ENCODE peak calls at places on chromosomes 4 and X, in seven cellular contexts. E is prostate gland, G is neural progenitor cell, Y is tibial nerve, H is spleen, F is body of pancreas, J is psoas muscle. N is an unnamed sample.

GRCh38 chr4:56424697-56425514 is 10.5 kb downstream of the PPAT start:
- DNase-seq in E (peak; percentile 32), G (no peak), Y (peak; percentile 74), H (no peak), F (peak; percentile 17), J (no peak), N (no peak)

GRCh38 chr4:139234258-139234657 is 45.8 kb downstream of the MGARP start:
- DNase-seq in E (no peak), G (no peak), Y (no peak), H (no peak), F (no peak), J (no peak), N (no peak)

GRCh38 chrX:14670819-14671218 is 141.5 kb downstream of the GLRA2 start:
- DNase-seq in E (no peak), G (no peak), Y (no peak), H (no peak), F (no peak), J (no peak), N (no peak)

GRCh38 chr4:26687728-26688127 is 103.8 kb downstream of the TBC1D19 start:
- DNase-seq in E (no peak), G (no peak), Y (no peak), H (no peak), F (no peak), J (no peak), N (no peak)

GRCh38 chr4:71732706-71733105 is 51.2 kb downstream of the GC start:
- DNase-seq in E (no peak), G (peak; percentile 58), Y (no peak), H (no peak), F (no peak), J (no peak), N (no peak)

GRCh38 chrX:131763674-131764073 is 219.8 kb downstream of the OR13H1 start:
- DNase-seq in E (no peak), G (no peak), Y (no peak), H (peak; percentile 79), F (peak; percentile 91), J (peak; percentile 79), N (peak; percentile 85)

GRCh38 chr4:183455431-183456145 is 11.2 kb downstream of the CDKN2AIP start:
- DNase-seq in E (no peak), G (no peak), Y (no peak), H (no peak), F (no peak), J (no peak), N (no peak)

GRCh38 chrX:105744291-105744690 is 78.0 kb upstream of the NRK start:
- DNase-seq in E (no peak), G (no peak), Y (no peak), H (no peak), F (no peak), J (no peak), N (no peak)

GRCh38 chr4:158013858-158014257 is 159.0 kb downstream of the GASK1B start:
- DNase-seq in E (no peak), G (no peak), Y (no peak), H (no peak), F (no peak), J (no peak), N (no peak)

GRCh38 chrX:56563231-56564116 is at the start of gene UBQLN2:
- DNase-seq in E (peak; percentile 79), G (peak; percentile 80), Y (peak; percentile 72), H (peak; percentile 93), F (peak; percentile 83), J (peak; percentile 90), N (peak; percentile 73)
- TF ChIP-seq CTCF in E (no peak), G (no peak), Y (no peak), H (no peak), F (peak; percentile 34), J (no peak), N (no peak)

DNA sequence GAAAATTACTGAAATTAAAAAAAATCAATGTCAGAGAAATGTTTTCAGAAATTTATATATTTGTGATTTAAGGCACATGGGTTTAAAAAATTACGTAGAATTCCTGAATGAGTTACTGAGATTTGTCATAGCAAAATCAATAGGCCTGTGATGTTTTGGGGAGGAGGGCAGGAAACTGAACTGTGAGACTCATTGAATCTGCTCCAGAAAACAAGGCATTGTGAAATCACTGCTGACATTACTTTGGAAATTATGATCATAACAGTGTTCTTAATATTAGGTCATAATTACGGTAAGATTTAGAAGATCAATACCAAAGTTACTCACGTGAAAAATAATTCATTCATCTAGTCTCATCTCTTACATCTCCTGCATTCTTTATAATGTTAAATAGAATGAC is 5.3 kb downstream of the FGF5 start:
- DNase-seq in E (no peak), G (no peak), Y (no peak), H (no peak), F (no peak), J (no peak), N (no peak)
- H3K4me1 ChIP-seq in E (no peaks in the 10 kb centered on the region), G (peaks cover 3% of the 10 kb centered on the region), Y (peaks cover 5% of the 10 kb centered on the region), H (no peaks in the 10 kb centered on the region), F (peaks cover 5% of the 10 kb centered on the region), J (peaks cover 2% of the 10 kb centered on the region), N (no peaks in the 10 kb centered on the region)

DNA sequence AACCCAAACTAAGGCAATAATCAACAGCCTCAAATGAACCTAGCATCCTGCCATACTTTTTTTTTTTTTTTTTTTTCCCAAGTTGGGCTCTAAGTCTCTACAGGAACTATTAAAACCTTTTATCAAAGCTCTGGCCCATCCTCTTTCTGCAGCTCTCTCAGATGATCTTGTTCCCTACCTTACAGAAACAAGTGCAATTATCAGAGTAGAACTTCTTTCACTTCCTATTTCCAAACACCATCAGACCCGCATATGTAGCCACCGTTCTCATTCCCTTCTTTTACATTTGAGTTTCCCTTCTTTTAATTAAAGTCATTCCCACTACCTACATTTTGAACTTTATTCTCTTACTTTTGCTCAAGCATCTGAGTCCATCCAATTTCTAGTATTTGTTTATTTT is 690.6 kb downstream of the DMD start:
- DNase-seq in E (no peak), G (no peak), Y (no peak), H (no peak), F (no peak), J (no peak), N (no peak)
- H3K27me3 ChIP-seq in E (no peaks in the 10 kb centered on the region), G (no peaks in the 10 kb centered on the region), Y (no peaks in the 10 kb centered on the region), H (no peaks in the 10 kb centered on the region), F (no peaks in the 10 kb centered on the region), J (no peaks in the 10 kb centered on the region), N (no peaks in the 10 kb centered on the region)

DNA sequence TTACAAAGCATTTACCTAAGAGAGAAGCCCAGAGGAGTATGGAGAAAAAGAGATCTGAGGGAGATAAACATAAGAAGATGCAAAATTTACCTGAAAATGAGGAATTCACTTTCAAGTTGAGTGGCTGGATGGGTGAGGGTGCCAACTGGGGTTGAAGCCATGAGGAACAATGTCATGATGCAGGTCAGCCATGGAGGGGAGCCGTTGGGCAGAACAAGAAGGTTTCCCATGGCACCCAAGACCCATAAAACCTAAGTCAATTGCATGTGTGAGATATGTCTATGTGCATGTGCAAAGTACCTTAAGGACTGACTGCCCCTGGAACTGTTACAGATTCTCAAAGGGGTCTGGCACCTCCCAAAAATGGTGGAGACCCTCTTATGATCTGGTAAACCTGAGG is 46.6 kb upstream of the PRRG1 start:
- DNase-seq in E (no peak), G (peak; percentile 27), Y (peak; percentile 5), H (no peak), F (no peak), J (no peak), N (no peak)
- TF ChIP-seq CTCF in E (no peak), G (peak; percentile 46), Y (no peak), H (no peak), F (peak; percentile 28), J (peak; percentile 35), N (peak; percentile 12)

DNA sequence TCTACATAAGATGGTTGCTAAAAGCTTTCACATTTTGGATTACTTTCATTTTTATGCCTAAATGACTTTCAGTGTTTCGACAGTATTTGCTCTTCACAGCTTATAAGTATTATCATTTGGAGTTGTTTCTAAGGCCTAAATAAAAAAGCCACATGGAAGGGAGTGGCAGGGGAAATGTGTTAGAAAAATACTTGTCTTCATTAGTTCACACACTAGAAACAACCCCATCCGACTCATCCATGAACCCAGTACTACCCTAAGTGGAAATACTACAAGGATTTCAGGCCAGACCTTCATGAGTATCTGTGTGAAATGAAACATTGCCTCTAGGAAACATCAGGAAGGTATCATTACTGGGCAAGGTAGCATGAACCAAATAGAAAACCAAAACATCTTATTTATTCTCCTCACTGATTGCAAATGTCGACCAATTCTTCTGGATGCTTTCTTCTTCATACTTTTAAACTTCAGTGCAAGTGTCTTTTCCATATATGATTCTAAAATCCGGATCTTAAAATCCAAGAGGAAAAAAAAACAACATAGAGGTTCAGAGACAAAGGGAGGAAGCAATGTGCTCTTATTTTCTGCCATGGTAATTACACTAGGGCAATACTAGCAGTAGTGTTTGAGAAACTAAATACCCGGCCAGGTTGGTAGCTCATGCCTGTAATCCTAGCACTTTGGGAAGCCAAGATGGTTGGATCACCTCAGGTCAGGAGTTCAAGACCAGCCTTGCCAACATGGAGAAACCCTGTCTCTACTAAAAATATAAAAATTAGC is 349.4 kb downstream of the ARHGAP24 start:
- DNase-seq in E (no peak), G (no peak), Y (no peak), H (no peak), F (no peak), J (no peak), N (no peak)
- H3K4me1 ChIP-seq in E (no peaks in the 10 kb centered on the region), G (peaks cover 25% of the 10 kb centered on the region), Y (peaks cover 19% of the 10 kb centered on the region), H (peaks cover 11% of the 10 kb centered on the region), F (peaks cover 27% of the 10 kb centered on the region), J (peaks cover 17% of the 10 kb centered on the region), N (peaks cover 19% of the 10 kb centered on the region)

DNA sequence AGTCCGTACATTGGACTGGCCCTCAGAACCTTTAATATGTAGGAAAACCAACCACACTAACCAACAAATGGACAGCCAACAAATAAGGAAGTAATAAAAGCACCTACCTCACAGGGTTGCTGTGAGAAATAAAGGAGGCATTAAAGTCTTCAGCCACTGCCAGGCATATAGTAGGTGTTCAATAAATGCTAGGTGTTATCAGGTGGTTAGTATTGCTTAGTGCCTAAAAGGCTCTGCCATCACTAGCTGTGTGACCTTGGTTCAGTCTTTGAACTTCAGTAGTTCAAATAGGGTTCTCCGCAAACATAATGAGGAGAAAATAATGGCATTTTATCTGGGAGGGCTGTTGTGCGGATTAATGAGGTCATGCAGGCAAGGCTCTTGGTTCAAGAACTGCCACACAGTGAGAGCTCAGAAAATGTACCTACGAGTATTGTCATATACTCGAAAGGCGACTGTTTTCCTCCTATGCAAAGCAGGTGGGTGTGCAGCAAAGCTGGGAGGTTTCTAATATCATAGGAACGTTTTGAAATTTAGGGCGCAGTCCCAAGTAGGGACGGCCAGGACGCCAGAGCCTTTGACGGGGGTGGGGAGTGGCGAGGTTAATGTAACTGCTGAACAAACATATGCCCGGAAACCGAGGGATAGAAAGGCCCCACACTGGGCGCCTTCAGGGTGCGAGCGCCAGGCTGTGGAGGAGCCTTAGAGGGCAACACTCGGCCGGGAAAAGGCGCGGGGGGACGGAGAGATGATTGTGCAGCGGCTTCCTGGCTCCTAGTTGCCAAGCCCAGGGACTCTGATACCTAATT is 7.0 kb upstream of the GSX2 start:
- DNase-seq in E (no peak), G (peak; percentile 27), Y (no peak), H (no peak), F (no peak), J (no peak), N (no peak)
- H3K27me3 ChIP-seq in E (peaks cover 28% of the 10 kb centered on the region), G (peaks cover 100% of the 10 kb centered on the region), Y (no peaks in the 10 kb centered on the region), H (peaks cover 79% of the 10 kb centered on the region), F (no peaks in the 10 kb centered on the region), J (no peaks in the 10 kb centered on the region), N (peaks cover 10% of the 10 kb centered on the region)

GRCh38 chr4:8410641-8411271 is 29.8 kb downstream of the ACOX3 start:
- DNase-seq in E (peak; percentile 42), G (peak; percentile 83), Y (peak; percentile 71), H (no peak), F (no peak), J (peak; percentile 78), N (peak; percentile 44)
- TF ChIP-seq CTCF in E (no peak), G (peak; percentile 61), Y (no peak), H (no peak), F (no peak), J (peak; percentile 32), N (no peak)

GRCh38 chr4:678765-679481 is 4.6 kb downstream of the MYL5 start:
- DNase-seq in E (no peak), G (no peak), Y (no peak), H (peak; percentile 62), F (no peak), J (peak; percentile 40), N (no peak)
- H3K4me1 ChIP-seq in E (peaks cover 14% of the 10 kb centered on the region), G (peaks cover 8% of the 10 kb centered on the region), Y (peaks cover 20% of the 10 kb centered on the region), H (peaks cover 15% of the 10 kb centered on the region), F (peaks cover 50% of the 10 kb centered on the region), J (peaks cover 44% of the 10 kb centered on the region), N (no peaks in the 10 kb centered on the region)